ENCODE peak calls at places on chromosomes 13 and 19, in four cellular contexts. One of them, this sample, is unnamed.

GRCh38 chr13:95356916-95357315 is 55.7 kb upstream of the ABCC4 start:
- DNase-seq in SK-N-SH: no peak
- DNase-seq in H1: no peak
- DNase-seq in K562: no peak
- DNase-seq in this sample: no peak

GRCh38 chr13:72849571-72849970 is 67.6 kb downstream of the PIBF1 start:
- DNase-seq in H1: no peak
- DNase-seq in SK-N-SH: no peak
- DNase-seq in K562: no peak
- DNase-seq in this sample: no peak

GRCh38 chr13:97474581-97474980 is 40.6 kb downstream of the RAP2A start:
- DNase-seq in H1: no peak
- DNase-seq in SK-N-SH: no peak
- DNase-seq in K562: no peak
- DNase-seq in this sample: no peak

GRCh38 chr19:31269425-31270127 is 79.7 kb downstream of the TSHZ3 start:
- DNase-seq in H1: no peak
- DNase-seq in K562: no peak
- DNase-seq in SK-N-SH: peak
- DNase-seq in this sample: no peak

GRCh38 chr13:85283408-85283807 is 515.8 kb downstream of the SLITRK6 start:
- DNase-seq in K562: no peak
- DNase-seq in SK-N-SH: no peak
- DNase-seq in H1: no peak
- DNase-seq in this sample: no peak

GRCh38 chr13:113848431-113849260 is 15.2 kb downstream of the GAS6 start:
- DNase-seq in K562: no peak
- DNase-seq in SK-N-SH: no peak
- DNase-seq in H1: no peak
- DNase-seq in this sample: no peak

GRCh38 chr13:74770361-74770760 is 636.2 kb upstream of the KLF12 start:
- DNase-seq in H1: no peak
- DNase-seq in K562: no peak
- DNase-seq in SK-N-SH: no peak
- DNase-seq in this sample: no peak

GRCh38 chr19:53504903-53505302 is 33.0 kb upstream of the ZNF331 start:
- DNase-seq in H1: no peak
- DNase-seq in K562: no peak
- DNase-seq in SK-N-SH: peak
- DNase-seq in this sample: no peak

GRCh38 chr19:50199254-50199545 is 4.2 kb upstream of the MYH14 start:
- DNase-seq in SK-N-SH: no peak
- DNase-seq in H1: no peak
- DNase-seq in K562: no peak
- DNase-seq in this sample: no peak

GRCh38 chr13:53743906-53744305 is 715.3 kb downstream of the OLFM4 start:
- DNase-seq in SK-N-SH: no peak
- DNase-seq in H1: no peak
- DNase-seq in K562: no peak
- DNase-seq in this sample: no peak

GRCh38 chr19:46297700-46298476 is 1.0 kb downstream of the HIF3A start:
- DNase-seq in K562: peak
- DNase-seq in SK-N-SH: peak
- DNase-seq in H1: no peak
- DNase-seq in this sample: peak

GRCh38 chr13:101892296-101892695 is 439.8 kb downstream of the ITGBL1 start:
- DNase-seq in SK-N-SH: no peak
- DNase-seq in H1: no peak
- DNase-seq in K562: no peak
- DNase-seq in this sample: no peak

GRCh38 chr19:28303502-28303901 is 909.4 kb downstream of the UQCRFS1 start:
- DNase-seq in K562: no peak
- DNase-seq in SK-N-SH: no peak
- DNase-seq in H1: no peak
- DNase-seq in this sample: no peak

GRCh38 chr19:5150331-5150901 is 181.5 kb downstream of the KDM4B start:
- DNase-seq in H1: no peak
- DNase-seq in SK-N-SH: no peak
- DNase-seq in K562: no peak
- DNase-seq in this sample: no peak

GRCh38 chr19:677201-677600 is 1.0 kb downstream of the FSTL3 start:
- DNase-seq in K562: no peak
- DNase-seq in H1: no peak
- DNase-seq in SK-N-SH: peak
- DNase-seq in this sample: no peak

GRCh38 chr19:35090795-35091214 is 24.8 kb upstream of the FXYD3 start:
- DNase-seq in K562: no peak
- DNase-seq in H1: no peak
- DNase-seq in SK-N-SH: no peak
- DNase-seq in this sample: peak

GRCh38 chr19:18514800-18515682 is 6.8 kb downstream of the ELL start:
- DNase-seq in K562: peak
- DNase-seq in SK-N-SH: no peak
- DNase-seq in H1: no peak
- DNase-seq in this sample: no peak

GRCh38 chr19:9860407-9860806 is 25.3 kb downstream of the PIN1 start:
- DNase-seq in K562: no peak
- DNase-seq in SK-N-SH: no peak
- DNase-seq in H1: no peak
- DNase-seq in this sample: no peak

DNA sequence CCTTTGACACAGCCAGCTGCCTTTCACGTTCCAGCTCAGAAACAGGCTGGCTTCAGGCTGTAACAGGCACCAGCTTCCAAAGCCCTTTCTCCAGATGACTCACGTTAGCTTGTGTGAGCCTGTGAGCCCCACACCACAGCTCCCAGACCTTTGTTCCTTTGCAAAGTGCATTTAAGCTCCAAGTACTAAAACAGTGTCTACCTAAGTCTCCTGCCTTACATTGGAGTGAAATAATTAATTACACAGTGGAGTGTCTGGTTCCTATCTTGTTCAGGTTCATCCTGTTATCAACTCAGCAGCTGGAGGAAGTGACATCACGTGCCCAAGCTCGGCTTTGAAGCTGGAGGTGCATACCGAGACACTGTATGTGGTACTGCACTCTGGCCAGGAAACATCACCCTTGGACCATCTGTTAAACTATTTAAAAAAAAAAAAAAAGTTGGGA is 475.8 kb downstream of the FOXO1 start:
- DNase-seq in K562: no peak
- DNase-seq in H1: no peak
- DNase-seq in SK-N-SH: peak
- DNase-seq in this sample: no peak
- TF ChIP-seq TEAD4 in K562: no peak
- TF ChIP-seq TEAD4 in H1: no peak
- TF ChIP-seq TEAD4 in SK-N-SH: no peak
- TF ChIP-seq TEAD4 in this sample: no peak

DNA sequence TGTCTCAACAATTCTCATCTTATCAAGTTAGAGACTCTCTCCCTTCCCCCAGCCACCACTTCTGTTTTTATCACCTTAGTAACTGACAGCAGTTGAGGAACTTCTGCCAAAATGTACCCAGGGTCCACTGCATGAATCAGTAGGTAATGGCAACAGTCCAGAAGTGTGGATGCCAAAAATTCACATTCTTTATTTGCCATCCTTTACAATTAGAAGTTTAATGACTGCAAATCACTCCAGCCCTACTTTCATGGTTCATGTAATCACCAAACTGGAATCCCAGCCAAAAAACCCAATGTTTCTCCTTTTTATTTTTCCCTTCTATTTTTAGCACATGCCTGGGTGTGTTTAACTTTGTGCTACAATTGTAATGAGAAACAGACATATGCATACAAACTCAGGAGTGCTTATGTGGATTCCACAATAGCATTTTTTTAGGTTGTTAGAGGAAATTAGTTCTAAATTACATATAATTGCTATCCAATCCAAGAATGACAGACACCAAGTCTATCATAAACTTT is 243.5 kb downstream of the RGCC start:
- DNase-seq in SK-N-SH: peak
- DNase-seq in K562: peak
- DNase-seq in H1: no peak
- DNase-seq in this sample: no peak
- TF ChIP-seq TEAD4 in SK-N-SH: peak
- TF ChIP-seq TEAD4 in K562: no peak
- TF ChIP-seq TEAD4 in H1: no peak
- TF ChIP-seq TEAD4 in this sample: no peak

DNA sequence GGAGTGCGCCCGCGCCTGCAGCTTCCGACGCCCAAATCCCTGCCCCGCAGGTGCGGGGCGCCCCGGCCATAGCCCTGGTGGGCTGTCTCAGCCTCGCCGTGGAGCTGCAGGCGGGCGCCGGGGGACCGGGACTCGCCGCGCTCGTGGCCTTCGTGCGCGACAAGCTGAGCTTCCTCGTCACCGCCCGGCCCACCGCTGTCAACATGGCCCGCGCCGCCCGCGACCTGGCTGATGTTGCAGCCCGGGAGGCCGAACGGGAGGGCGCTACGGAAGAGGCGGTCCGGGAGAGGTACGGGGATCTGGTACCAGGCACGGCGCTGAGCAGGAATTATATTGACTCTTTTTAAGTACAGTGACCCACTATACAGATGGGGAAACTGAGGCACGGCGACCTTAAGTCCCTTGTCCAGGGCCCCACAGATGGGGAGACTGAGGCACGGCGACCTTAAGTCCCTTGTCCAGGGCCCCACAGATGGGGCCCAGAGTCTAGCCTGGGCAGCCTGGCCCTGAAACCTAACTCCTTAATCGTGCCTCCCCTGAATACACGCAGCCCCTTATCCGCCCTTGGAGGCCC is 586 bp downstream of the MRI1 start:
- DNase-seq in K562: peak
- DNase-seq in SK-N-SH: peak
- DNase-seq in H1: no peak
- DNase-seq in this sample: peak
- TF ChIP-seq TEAD4 in K562: no peak
- TF ChIP-seq TEAD4 in SK-N-SH: no peak
- TF ChIP-seq TEAD4 in H1: no peak
- TF ChIP-seq TEAD4 in this sample: no peak

GRCh38 chr13:37306778-37307544 is 201.5 kb upstream of the CSNK1A1L start:
- DNase-seq in K562: no peak
- DNase-seq in SK-N-SH: no peak
- DNase-seq in H1: no peak
- DNase-seq in this sample: no peak

DNA sequence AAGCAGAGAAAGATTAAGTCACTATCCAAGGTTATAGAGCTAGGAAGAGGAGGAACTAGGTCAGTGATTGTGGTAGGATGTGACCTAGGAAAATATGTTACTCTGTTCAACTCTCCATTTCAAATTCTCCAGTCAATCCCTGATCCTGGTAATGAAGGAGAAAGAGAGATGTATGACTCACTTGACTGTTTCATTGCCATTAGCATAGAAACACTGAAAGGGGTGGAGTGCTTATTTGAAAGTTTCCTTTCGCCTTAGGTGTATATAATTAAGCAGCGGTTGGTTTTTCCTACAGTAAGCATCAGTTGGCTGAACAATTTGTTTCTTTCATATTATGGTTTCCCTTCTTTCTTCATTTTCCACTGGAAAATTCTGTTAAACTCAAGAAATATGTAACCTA is 198.1 kb upstream of the CSNK1A1L start:
- DNase-seq in H1: no peak
- DNase-seq in SK-N-SH: no peak
- DNase-seq in K562: no peak
- DNase-seq in this sample: no peak
- TF ChIP-seq TEAD4 in H1: no peak
- TF ChIP-seq TEAD4 in SK-N-SH: no peak
- TF ChIP-seq TEAD4 in K562: no peak
- TF ChIP-seq TEAD4 in this sample: no peak

This sample was measured in WTC11.